ENCODE peak calls at places on chromosomes 3 and 15, in ten cellular contexts. One of them, this sample, is unnamed.

GRCh38 chr15:63080638-63081250 is 38.2 kb downstream of the TPM1 start:
- DNase-seq in activated naive CD4-positive, alpha-beta T cell treated with Interleukin-2 at 50 U/mL for 16 hours: no peak
- DNase-seq in stimulated activated CD8-positive, alpha-beta memory T cell treated with anti-CD3 and anti-CD28 coated beads, Interleukin-2, amount 100 ng/mL, for 48 hours: no peak
- DNase-seq in Peyer's patch: no peak
- DNase-seq in GM18507: no peak
- DNase-seq in activated naive CD8-positive, alpha-beta T cell treated with anti-CD3 and anti-CD28 coated beads, Interleukin-2, amount 50 U/mL, for 16 hours: no peak
- DNase-seq in right cardiac atrium: peak
- DNase-seq in cardiac muscle cell: no peak
- DNase-seq in GM04503: no peak
- DNase-seq in foreskin melanocyte: no peak
- DNase-seq in this sample: no peak

GRCh38 chr3:51984269-51984647 is 923 bp downstream of the ACY1 start:
- DNase-seq in activated naive CD4-positive, alpha-beta T cell treated with Interleukin-2 at 50 U/mL for 16 hours: no peak
- DNase-seq in stimulated activated CD8-positive, alpha-beta memory T cell treated with anti-CD3 and anti-CD28 coated beads, Interleukin-2, amount 100 ng/mL, for 48 hours: no peak
- DNase-seq in Peyer's patch: no peak
- DNase-seq in GM18507: no peak
- DNase-seq in activated naive CD8-positive, alpha-beta T cell treated with anti-CD3 and anti-CD28 coated beads, Interleukin-2, amount 50 U/mL, for 16 hours: no peak
- DNase-seq in right cardiac atrium: no peak
- DNase-seq in cardiac muscle cell: no peak
- DNase-seq in GM04503: no peak
- DNase-seq in foreskin melanocyte: no peak
- DNase-seq in this sample: no peak

GRCh38 chr3:63687569-63688233 is 35.2 kb downstream of the SNTN start:
- DNase-seq in activated naive CD4-positive, alpha-beta T cell treated with Interleukin-2 at 50 U/mL for 16 hours: no peak
- DNase-seq in stimulated activated CD8-positive, alpha-beta memory T cell treated with anti-CD3 and anti-CD28 coated beads, Interleukin-2, amount 100 ng/mL, for 48 hours: no peak
- DNase-seq in Peyer's patch: no peak
- DNase-seq in GM18507: no peak
- DNase-seq in activated naive CD8-positive, alpha-beta T cell treated with anti-CD3 and anti-CD28 coated beads, Interleukin-2, amount 50 U/mL, for 16 hours: no peak
- DNase-seq in right cardiac atrium: no peak
- DNase-seq in cardiac muscle cell: no peak
- DNase-seq in GM04503: peak
- DNase-seq in foreskin melanocyte: no peak
- DNase-seq in this sample: no peak

GRCh38 chr15:97126556-97127233 is 796.2 kb downstream of the NR2F2 start:
- DNase-seq in activated naive CD4-positive, alpha-beta T cell treated with Interleukin-2 at 50 U/mL for 16 hours: no peak
- DNase-seq in stimulated activated CD8-positive, alpha-beta memory T cell treated with anti-CD3 and anti-CD28 coated beads, Interleukin-2, amount 100 ng/mL, for 48 hours: no peak
- DNase-seq in Peyer's patch: no peak
- DNase-seq in GM18507: no peak
- DNase-seq in activated naive CD8-positive, alpha-beta T cell treated with anti-CD3 and anti-CD28 coated beads, Interleukin-2, amount 50 U/mL, for 16 hours: no peak
- DNase-seq in right cardiac atrium: no peak
- DNase-seq in cardiac muscle cell: no peak
- DNase-seq in GM04503: no peak
- DNase-seq in foreskin melanocyte: no peak
- DNase-seq in this sample: no peak

GRCh38 chr3:98565237-98565643 is 28.2 kb downstream of the CPOX start:
- DNase-seq in activated naive CD4-positive, alpha-beta T cell treated with Interleukin-2 at 50 U/mL for 16 hours: no peak
- DNase-seq in stimulated activated CD8-positive, alpha-beta memory T cell treated with anti-CD3 and anti-CD28 coated beads, Interleukin-2, amount 100 ng/mL, for 48 hours: no peak
- DNase-seq in Peyer's patch: no peak
- DNase-seq in GM18507: no peak
- DNase-seq in activated naive CD8-positive, alpha-beta T cell treated with anti-CD3 and anti-CD28 coated beads, Interleukin-2, amount 50 U/mL, for 16 hours: no peak
- DNase-seq in right cardiac atrium: no peak
- DNase-seq in cardiac muscle cell: no peak
- DNase-seq in GM04503: no peak
- DNase-seq in foreskin melanocyte: no peak
- DNase-seq in this sample: no peak

GRCh38 chr15:69133862-69134519 is 26.4 kb upstream of the GLCE start:
- DNase-seq in activated naive CD4-positive, alpha-beta T cell treated with Interleukin-2 at 50 U/mL for 16 hours: no peak
- DNase-seq in stimulated activated CD8-positive, alpha-beta memory T cell treated with anti-CD3 and anti-CD28 coated beads, Interleukin-2, amount 100 ng/mL, for 48 hours: no peak
- DNase-seq in Peyer's patch: no peak
- DNase-seq in GM18507: no peak
- DNase-seq in activated naive CD8-positive, alpha-beta T cell treated with anti-CD3 and anti-CD28 coated beads, Interleukin-2, amount 50 U/mL, for 16 hours: no peak
- DNase-seq in right cardiac atrium: no peak
- DNase-seq in cardiac muscle cell: no peak
- DNase-seq in GM04503: no peak
- DNase-seq in foreskin melanocyte: no peak
- DNase-seq in this sample: no peak

GRCh38 chr3:13705051-13705450 is 156.1 kb downstream of the FBLN2 start:
- DNase-seq in activated naive CD4-positive, alpha-beta T cell treated with Interleukin-2 at 50 U/mL for 16 hours: no peak
- DNase-seq in stimulated activated CD8-positive, alpha-beta memory T cell treated with anti-CD3 and anti-CD28 coated beads, Interleukin-2, amount 100 ng/mL, for 48 hours: no peak
- DNase-seq in Peyer's patch: peak
- DNase-seq in GM18507: no peak
- DNase-seq in activated naive CD8-positive, alpha-beta T cell treated with anti-CD3 and anti-CD28 coated beads, Interleukin-2, amount 50 U/mL, for 16 hours: no peak
- DNase-seq in right cardiac atrium: no peak
- DNase-seq in cardiac muscle cell: no peak
- DNase-seq in GM04503: no peak
- DNase-seq in foreskin melanocyte: no peak
- DNase-seq in this sample: no peak

GRCh38 chr3:143000525-143000924 is 845 bp upstream of the U2SURP start:
- DNase-seq in activated naive CD4-positive, alpha-beta T cell treated with Interleukin-2 at 50 U/mL for 16 hours: no peak
- DNase-seq in stimulated activated CD8-positive, alpha-beta memory T cell treated with anti-CD3 and anti-CD28 coated beads, Interleukin-2, amount 100 ng/mL, for 48 hours: no peak
- DNase-seq in Peyer's patch: no peak
- DNase-seq in GM18507: no peak
- DNase-seq in activated naive CD8-positive, alpha-beta T cell treated with anti-CD3 and anti-CD28 coated beads, Interleukin-2, amount 50 U/mL, for 16 hours: no peak
- DNase-seq in right cardiac atrium: no peak
- DNase-seq in cardiac muscle cell: no peak
- DNase-seq in GM04503: no peak
- DNase-seq in foreskin melanocyte: peak
- DNase-seq in this sample: no peak

GRCh38 chr3:95280711-95281352 is 1218.0 kb downstream of the NSUN3 start:
- DNase-seq in activated naive CD4-positive, alpha-beta T cell treated with Interleukin-2 at 50 U/mL for 16 hours: no peak
- DNase-seq in stimulated activated CD8-positive, alpha-beta memory T cell treated with anti-CD3 and anti-CD28 coated beads, Interleukin-2, amount 100 ng/mL, for 48 hours: no peak
- DNase-seq in Peyer's patch: no peak
- DNase-seq in GM18507: no peak
- DNase-seq in activated naive CD8-positive, alpha-beta T cell treated with anti-CD3 and anti-CD28 coated beads, Interleukin-2, amount 50 U/mL, for 16 hours: no peak
- DNase-seq in right cardiac atrium: no peak
- DNase-seq in cardiac muscle cell: no peak
- DNase-seq in GM04503: no peak
- DNase-seq in foreskin melanocyte: no peak
- DNase-seq in this sample: no peak

GRCh38 chr15:46441294-46442062 is 806.6 kb downstream of the SQOR start:
- DNase-seq in activated naive CD4-positive, alpha-beta T cell treated with Interleukin-2 at 50 U/mL for 16 hours: no peak
- DNase-seq in stimulated activated CD8-positive, alpha-beta memory T cell treated with anti-CD3 and anti-CD28 coated beads, Interleukin-2, amount 100 ng/mL, for 48 hours: no peak
- DNase-seq in Peyer's patch: no peak
- DNase-seq in GM18507: no peak
- DNase-seq in activated naive CD8-positive, alpha-beta T cell treated with anti-CD3 and anti-CD28 coated beads, Interleukin-2, amount 50 U/mL, for 16 hours: no peak
- DNase-seq in right cardiac atrium: no peak
- DNase-seq in cardiac muscle cell: peak
- DNase-seq in GM04503: peak
- DNase-seq in foreskin melanocyte: no peak
- DNase-seq in this sample: no peak

GRCh38 chr3:11085078-11085840 is 69.0 kb upstream of the HRH1 start:
- DNase-seq in activated naive CD4-positive, alpha-beta T cell treated with Interleukin-2 at 50 U/mL for 16 hours: no peak
- DNase-seq in stimulated activated CD8-positive, alpha-beta memory T cell treated with anti-CD3 and anti-CD28 coated beads, Interleukin-2, amount 100 ng/mL, for 48 hours: no peak
- DNase-seq in Peyer's patch: no peak
- DNase-seq in GM18507: no peak
- DNase-seq in activated naive CD8-positive, alpha-beta T cell treated with anti-CD3 and anti-CD28 coated beads, Interleukin-2, amount 50 U/mL, for 16 hours: no peak
- DNase-seq in right cardiac atrium: no peak
- DNase-seq in cardiac muscle cell: no peak
- DNase-seq in GM04503: peak
- DNase-seq in foreskin melanocyte: no peak
- DNase-seq in this sample: no peak

GRCh38 chr3:63979093-63979492 is 44.2 kb downstream of the PSMD6 start:
- DNase-seq in activated naive CD4-positive, alpha-beta T cell treated with Interleukin-2 at 50 U/mL for 16 hours: no peak
- DNase-seq in stimulated activated CD8-positive, alpha-beta memory T cell treated with anti-CD3 and anti-CD28 coated beads, Interleukin-2, amount 100 ng/mL, for 48 hours: no peak
- DNase-seq in Peyer's patch: no peak
- DNase-seq in GM18507: no peak
- DNase-seq in activated naive CD8-positive, alpha-beta T cell treated with anti-CD3 and anti-CD28 coated beads, Interleukin-2, amount 50 U/mL, for 16 hours: no peak
- DNase-seq in right cardiac atrium: no peak
- DNase-seq in cardiac muscle cell: no peak
- DNase-seq in GM04503: no peak
- DNase-seq in foreskin melanocyte: no peak
- DNase-seq in this sample: no peak

GRCh38 chr3:139122612-139123011 is 77.9 kb upstream of the PRR23C start:
- DNase-seq in activated naive CD4-positive, alpha-beta T cell treated with Interleukin-2 at 50 U/mL for 16 hours: no peak
- DNase-seq in stimulated activated CD8-positive, alpha-beta memory T cell treated with anti-CD3 and anti-CD28 coated beads, Interleukin-2, amount 100 ng/mL, for 48 hours: no peak
- DNase-seq in Peyer's patch: no peak
- DNase-seq in GM18507: no peak
- DNase-seq in activated naive CD8-positive, alpha-beta T cell treated with anti-CD3 and anti-CD28 coated beads, Interleukin-2, amount 50 U/mL, for 16 hours: no peak
- DNase-seq in right cardiac atrium: no peak
- DNase-seq in cardiac muscle cell: no peak
- DNase-seq in GM04503: no peak
- DNase-seq in foreskin melanocyte: no peak
- DNase-seq in this sample: no peak

GRCh38 chr3:189262746-189263145 is 91.0 kb downstream of the TPRG1 start:
- DNase-seq in activated naive CD4-positive, alpha-beta T cell treated with Interleukin-2 at 50 U/mL for 16 hours: no peak
- DNase-seq in stimulated activated CD8-positive, alpha-beta memory T cell treated with anti-CD3 and anti-CD28 coated beads, Interleukin-2, amount 100 ng/mL, for 48 hours: no peak
- DNase-seq in Peyer's patch: no peak
- DNase-seq in GM18507: no peak
- DNase-seq in activated naive CD8-positive, alpha-beta T cell treated with anti-CD3 and anti-CD28 coated beads, Interleukin-2, amount 50 U/mL, for 16 hours: no peak
- DNase-seq in right cardiac atrium: peak
- DNase-seq in cardiac muscle cell: no peak
- DNase-seq in GM04503: no peak
- DNase-seq in foreskin melanocyte: no peak
- DNase-seq in this sample: peak

GRCh38 chr3:141367038-141367730 is 1.1 kb upstream of the ZBTB38 start:
- DNase-seq in activated naive CD4-positive, alpha-beta T cell treated with Interleukin-2 at 50 U/mL for 16 hours: no peak
- DNase-seq in stimulated activated CD8-positive, alpha-beta memory T cell treated with anti-CD3 and anti-CD28 coated beads, Interleukin-2, amount 100 ng/mL, for 48 hours: no peak
- DNase-seq in Peyer's patch: no peak
- DNase-seq in GM18507: no peak
- DNase-seq in activated naive CD8-positive, alpha-beta T cell treated with anti-CD3 and anti-CD28 coated beads, Interleukin-2, amount 50 U/mL, for 16 hours: no peak
- DNase-seq in right cardiac atrium: no peak
- DNase-seq in cardiac muscle cell: no peak
- DNase-seq in GM04503: peak
- DNase-seq in foreskin melanocyte: no peak
- DNase-seq in this sample: no peak

GRCh38 chr3:107241217-107241616 is 136.0 kb upstream of the CCDC54 start:
- DNase-seq in activated naive CD4-positive, alpha-beta T cell treated with Interleukin-2 at 50 U/mL for 16 hours: no peak
- DNase-seq in stimulated activated CD8-positive, alpha-beta memory T cell treated with anti-CD3 and anti-CD28 coated beads, Interleukin-2, amount 100 ng/mL, for 48 hours: no peak
- DNase-seq in Peyer's patch: peak
- DNase-seq in GM18507: no peak
- DNase-seq in activated naive CD8-positive, alpha-beta T cell treated with anti-CD3 and anti-CD28 coated beads, Interleukin-2, amount 50 U/mL, for 16 hours: no peak
- DNase-seq in right cardiac atrium: peak
- DNase-seq in cardiac muscle cell: peak
- DNase-seq in GM04503: no peak
- DNase-seq in foreskin melanocyte: no peak
- DNase-seq in this sample: no peak

GRCh38 chr15:33191641-33192040 is 2.9 kb downstream of the FMN1 start:
- DNase-seq in activated naive CD4-positive, alpha-beta T cell treated with Interleukin-2 at 50 U/mL for 16 hours: no peak
- DNase-seq in stimulated activated CD8-positive, alpha-beta memory T cell treated with anti-CD3 and anti-CD28 coated beads, Interleukin-2, amount 100 ng/mL, for 48 hours: no peak
- DNase-seq in Peyer's patch: no peak
- DNase-seq in GM18507: no peak
- DNase-seq in activated naive CD8-positive, alpha-beta T cell treated with anti-CD3 and anti-CD28 coated beads, Interleukin-2, amount 50 U/mL, for 16 hours: no peak
- DNase-seq in right cardiac atrium: no peak
- DNase-seq in cardiac muscle cell: no peak
- DNase-seq in GM04503: no peak
- DNase-seq in foreskin melanocyte: no peak
- DNase-seq in this sample: no peak

This sample was measured in head of caudate nucleus.